ENCODE peak calls at places on chromosome 7, in nine cellular contexts. O, R, G, X, P, J, F, H and L are unnamed samples.

GRCh38 chr7:17697128-17697881 is 243.0 kb downstream of the SNX13 start:
- DNase-seq in O (no peak), R (no peak), G (no peak), X (no peak), P (no peak), J (peak), F (no peak), H (no peak), L (no peak)

GRCh38 chr7:71716741-71717140 is 584.8 kb downstream of the GALNT17 start:
- DNase-seq in O (no peak), R (no peak), G (no peak), X (no peak), P (no peak), J (no peak), F (no peak), H (no peak), L (no peak)

GRCh38 chr7:95642173-95642572 is 45.9 kb upstream of the PDK4 start:
- DNase-seq in O (no peak), R (no peak), G (peak), X (peak), P (no peak), J (no peak), F (no peak), H (no peak), L (no peak)

GRCh38 chr7:92735707-92736106 is 100.7 kb downstream of the CDK6 start:
- DNase-seq in O (no peak), R (no peak), G (peak), X (peak), P (peak), J (no peak), F (no peak), H (no peak), L (no peak)

GRCh38 chr7:142383826-142384507 is 126.1 kb upstream of the PRSS58 start:
- DNase-seq in O (no peak), R (no peak), G (no peak), X (peak), P (no peak), J (no peak), F (no peak), H (no peak), L (no peak)

GRCh38 chr7:148318838-148319237 is 271.7 kb upstream of the C7orf33 start:
- DNase-seq in O (no peak), R (no peak), G (no peak), X (no peak), P (no peak), J (no peak), F (no peak), H (no peak), L (no peak)

GRCh38 chr7:90816511-90817142 is 220.5 kb downstream of the CDK14 start:
- DNase-seq in O (peak), R (no peak), G (peak), X (peak), P (peak), J (no peak), F (no peak), H (no peak), L (no peak)

GRCh38 chr7:129494041-129494440 is 8.3 kb upstream of the SMKR1 start:
- DNase-seq in O (peak), R (no peak), G (peak), X (peak), P (peak), J (no peak), F (no peak), H (no peak), L (no peak)

GRCh38 chr7:124208173-124208572 is 175.3 kb upstream of the TMEM229A start:
- DNase-seq in O (no peak), R (no peak), G (no peak), X (no peak), P (no peak), J (no peak), F (no peak), H (peak), L (no peak)